ENCODE peak calls at places on chromosomes 1 and 21, in ten cellular contexts. One of them, this sample, is unnamed.

GRCh38 chr1:221180694-221181368 is 301.6 kb downstream of the HLX start:
- DNase-seq in effector CD8-positive, alpha-beta T cell: no peak
- DNase-seq in Calu3: no peak
- DNase-seq in hepatocyte: no peak
- DNase-seq in brain microvascular endothelial cell: no peak
- DNase-seq in progenitor cell of endocrine pancreas: no peak
- DNase-seq in naive thymus-derived CD4-positive, alpha-beta T cell: no peak
- DNase-seq in AG20443: no peak
- DNase-seq in head of caudate nucleus: no peak
- DNase-seq in T-helper 9 cell: no peak
- DNase-seq in this sample: no peak

GRCh38 chr1:193222079-193222615 is 35.7 kb upstream of the B3GALT2 start:
- DNase-seq in effector CD8-positive, alpha-beta T cell: no peak
- DNase-seq in Calu3: no peak
- DNase-seq in hepatocyte: no peak
- DNase-seq in brain microvascular endothelial cell: no peak
- DNase-seq in progenitor cell of endocrine pancreas: no peak
- DNase-seq in naive thymus-derived CD4-positive, alpha-beta T cell: no peak
- DNase-seq in AG20443: no peak
- DNase-seq in head of caudate nucleus: no peak
- DNase-seq in T-helper 9 cell: no peak
- DNase-seq in this sample: no peak

GRCh38 chr1:59691261-59691660 is 123.5 kb upstream of the HOOK1 start:
- DNase-seq in effector CD8-positive, alpha-beta T cell: no peak
- DNase-seq in Calu3: no peak
- DNase-seq in hepatocyte: no peak
- DNase-seq in brain microvascular endothelial cell: no peak
- DNase-seq in progenitor cell of endocrine pancreas: no peak
- DNase-seq in naive thymus-derived CD4-positive, alpha-beta T cell: no peak
- DNase-seq in AG20443: peak; percentile 21
- DNase-seq in head of caudate nucleus: no peak
- DNase-seq in T-helper 9 cell: no peak
- DNase-seq in this sample: peak; percentile 72

GRCh38 chr21:15164678-15165303 is 100.0 kb upstream of the NRIP1 start:
- DNase-seq in effector CD8-positive, alpha-beta T cell: no peak
- DNase-seq in Calu3: no peak
- DNase-seq in hepatocyte: peak; percentile 59
- DNase-seq in brain microvascular endothelial cell: no peak
- DNase-seq in progenitor cell of endocrine pancreas: no peak
- DNase-seq in naive thymus-derived CD4-positive, alpha-beta T cell: no peak
- DNase-seq in AG20443: no peak
- DNase-seq in head of caudate nucleus: no peak
- DNase-seq in T-helper 9 cell: no peak
- DNase-seq in this sample: no peak

GRCh38 chr1:91889717-91890459 is 3.9 kb upstream of the TGFBR3 start:
- DNase-seq in effector CD8-positive, alpha-beta T cell: no peak
- DNase-seq in Calu3: peak; percentile 59
- DNase-seq in hepatocyte: peak; percentile 31
- DNase-seq in brain microvascular endothelial cell: no peak
- DNase-seq in progenitor cell of endocrine pancreas: no peak
- DNase-seq in naive thymus-derived CD4-positive, alpha-beta T cell: no peak
- DNase-seq in AG20443: no peak
- DNase-seq in head of caudate nucleus: no peak
- DNase-seq in T-helper 9 cell: no peak
- DNase-seq in this sample: no peak

GRCh38 chr1:29964718-29965533 is 728.6 kb downstream of the PTPRU start:
- DNase-seq in effector CD8-positive, alpha-beta T cell: no peak
- DNase-seq in Calu3: no peak
- DNase-seq in hepatocyte: no peak
- DNase-seq in brain microvascular endothelial cell: no peak
- DNase-seq in progenitor cell of endocrine pancreas: no peak
- DNase-seq in naive thymus-derived CD4-positive, alpha-beta T cell: no peak
- DNase-seq in AG20443: no peak
- DNase-seq in head of caudate nucleus: no peak
- DNase-seq in T-helper 9 cell: no peak
- DNase-seq in this sample: no peak

GRCh38 chr1:71196685-71197084 is 115.8 kb upstream of the ZRANB2 start:
- DNase-seq in effector CD8-positive, alpha-beta T cell: no peak
- DNase-seq in Calu3: no peak
- DNase-seq in hepatocyte: peak; percentile 22
- DNase-seq in brain microvascular endothelial cell: peak; percentile 3
- DNase-seq in progenitor cell of endocrine pancreas: no peak
- DNase-seq in naive thymus-derived CD4-positive, alpha-beta T cell: no peak
- DNase-seq in AG20443: peak; percentile 24
- DNase-seq in head of caudate nucleus: no peak
- DNase-seq in T-helper 9 cell: no peak
- DNase-seq in this sample: no peak

GRCh38 chr21:27108228-27108627 is 141.3 kb upstream of the ADAMTS5 start:
- DNase-seq in effector CD8-positive, alpha-beta T cell: no peak
- DNase-seq in Calu3: no peak
- DNase-seq in hepatocyte: no peak
- DNase-seq in brain microvascular endothelial cell: peak; percentile 9
- DNase-seq in progenitor cell of endocrine pancreas: no peak
- DNase-seq in naive thymus-derived CD4-positive, alpha-beta T cell: no peak
- DNase-seq in AG20443: no peak
- DNase-seq in head of caudate nucleus: no peak
- DNase-seq in T-helper 9 cell: no peak
- DNase-seq in this sample: no peak

GRCh38 chr1:53625766-53626520 is 113.0 kb downstream of the GLIS1 start:
- DNase-seq in effector CD8-positive, alpha-beta T cell: no peak
- DNase-seq in Calu3: no peak
- DNase-seq in hepatocyte: no peak
- DNase-seq in brain microvascular endothelial cell: no peak
- DNase-seq in progenitor cell of endocrine pancreas: no peak
- DNase-seq in naive thymus-derived CD4-positive, alpha-beta T cell: no peak
- DNase-seq in AG20443: peak; percentile 66
- DNase-seq in head of caudate nucleus: no peak
- DNase-seq in T-helper 9 cell: no peak
- DNase-seq in this sample: peak; percentile 27

GRCh38 chr1:107172450-107172849 is 31.6 kb downstream of the NTNG1 start:
- DNase-seq in effector CD8-positive, alpha-beta T cell: no peak
- DNase-seq in Calu3: no peak
- DNase-seq in hepatocyte: no peak
- DNase-seq in brain microvascular endothelial cell: no peak
- DNase-seq in progenitor cell of endocrine pancreas: no peak
- DNase-seq in naive thymus-derived CD4-positive, alpha-beta T cell: no peak
- DNase-seq in AG20443: no peak
- DNase-seq in head of caudate nucleus: no peak
- DNase-seq in T-helper 9 cell: no peak
- DNase-seq in this sample: no peak

GRCh38 chr1:170063109-170063826 is 11.2 kb downstream of the KIFAP3 start:
- DNase-seq in effector CD8-positive, alpha-beta T cell: no peak
- DNase-seq in Calu3: peak; percentile 41
- DNase-seq in hepatocyte: no peak
- DNase-seq in brain microvascular endothelial cell: peak; percentile 29
- DNase-seq in progenitor cell of endocrine pancreas: no peak
- DNase-seq in naive thymus-derived CD4-positive, alpha-beta T cell: no peak
- DNase-seq in AG20443: no peak
- DNase-seq in head of caudate nucleus: no peak
- DNase-seq in T-helper 9 cell: no peak
- DNase-seq in this sample: no peak

GRCh38 chr1:108560430-108561144 is 687 bp downstream of the EEIG2 start:
- DNase-seq in effector CD8-positive, alpha-beta T cell: peak; percentile 5
- DNase-seq in Calu3: peak; percentile 37
- DNase-seq in hepatocyte: peak; percentile 61
- DNase-seq in brain microvascular endothelial cell: peak; percentile 59
- DNase-seq in progenitor cell of endocrine pancreas: no peak
- DNase-seq in naive thymus-derived CD4-positive, alpha-beta T cell: peak; percentile 29
- DNase-seq in AG20443: peak; percentile 66
- DNase-seq in head of caudate nucleus: peak; percentile 23
- DNase-seq in T-helper 9 cell: peak; percentile 41
- DNase-seq in this sample: peak; percentile 73

GRCh38 chr1:180116964-180117763 is 37.5 kb upstream of the QSOX1 start:
- DNase-seq in effector CD8-positive, alpha-beta T cell: no peak
- DNase-seq in Calu3: no peak
- DNase-seq in hepatocyte: peak; percentile 60
- DNase-seq in brain microvascular endothelial cell: peak; percentile 40
- DNase-seq in progenitor cell of endocrine pancreas: no peak
- DNase-seq in naive thymus-derived CD4-positive, alpha-beta T cell: no peak
- DNase-seq in AG20443: no peak
- DNase-seq in head of caudate nucleus: no peak
- DNase-seq in T-helper 9 cell: no peak
- DNase-seq in this sample: no peak

GRCh38 chr1:206719169-206719839 is 34.6 kb downstream of the MAPKAPK2 start:
- DNase-seq in effector CD8-positive, alpha-beta T cell: no peak
- DNase-seq in Calu3: no peak
- DNase-seq in hepatocyte: no peak
- DNase-seq in brain microvascular endothelial cell: no peak
- DNase-seq in progenitor cell of endocrine pancreas: no peak
- DNase-seq in naive thymus-derived CD4-positive, alpha-beta T cell: no peak
- DNase-seq in AG20443: no peak
- DNase-seq in head of caudate nucleus: no peak
- DNase-seq in T-helper 9 cell: no peak
- DNase-seq in this sample: no peak

GRCh38 chr1:1461721-1462317 is 9.7 kb upstream of the ATAD3B start:
- DNase-seq in effector CD8-positive, alpha-beta T cell: no peak
- DNase-seq in Calu3: no peak
- DNase-seq in hepatocyte: no peak
- DNase-seq in brain microvascular endothelial cell: no peak
- DNase-seq in progenitor cell of endocrine pancreas: no peak
- DNase-seq in naive thymus-derived CD4-positive, alpha-beta T cell: no peak
- DNase-seq in AG20443: no peak
- DNase-seq in head of caudate nucleus: no peak
- DNase-seq in T-helper 9 cell: no peak
- DNase-seq in this sample: no peak

GRCh38 chr1:43796111-43796581 is 88.8 kb downstream of the ST3GAL3 start:
- DNase-seq in effector CD8-positive, alpha-beta T cell: no peak
- DNase-seq in Calu3: no peak
- DNase-seq in hepatocyte: no peak
- DNase-seq in brain microvascular endothelial cell: peak; percentile 50
- DNase-seq in progenitor cell of endocrine pancreas: no peak
- DNase-seq in naive thymus-derived CD4-positive, alpha-beta T cell: no peak
- DNase-seq in AG20443: peak; percentile 71
- DNase-seq in head of caudate nucleus: no peak
- DNase-seq in T-helper 9 cell: no peak
- DNase-seq in this sample: no peak

GRCh38 chr1:19979494-19979977 is at the start of gene PLA2G2A:
- DNase-seq in effector CD8-positive, alpha-beta T cell: no peak
- DNase-seq in Calu3: no peak
- DNase-seq in hepatocyte: peak; percentile 74
- DNase-seq in brain microvascular endothelial cell: no peak
- DNase-seq in progenitor cell of endocrine pancreas: no peak
- DNase-seq in naive thymus-derived CD4-positive, alpha-beta T cell: no peak
- DNase-seq in AG20443: peak; percentile 25
- DNase-seq in head of caudate nucleus: no peak
- DNase-seq in T-helper 9 cell: no peak
- DNase-seq in this sample: peak; percentile 69

GRCh38 chr1:175322109-175322508 is 129.5 kb upstream of the KIAA0040 start:
- DNase-seq in effector CD8-positive, alpha-beta T cell: no peak
- DNase-seq in Calu3: no peak
- DNase-seq in hepatocyte: no peak
- DNase-seq in brain microvascular endothelial cell: no peak
- DNase-seq in progenitor cell of endocrine pancreas: no peak
- DNase-seq in naive thymus-derived CD4-positive, alpha-beta T cell: no peak
- DNase-seq in AG20443: no peak
- DNase-seq in head of caudate nucleus: no peak
- DNase-seq in T-helper 9 cell: no peak
- DNase-seq in this sample: no peak

GRCh38 chr1:178151831-178152230 is 57.9 kb downstream of the RASAL2 start:
- DNase-seq in effector CD8-positive, alpha-beta T cell: no peak
- DNase-seq in Calu3: no peak
- DNase-seq in hepatocyte: no peak
- DNase-seq in brain microvascular endothelial cell: no peak
- DNase-seq in progenitor cell of endocrine pancreas: no peak
- DNase-seq in naive thymus-derived CD4-positive, alpha-beta T cell: no peak
- DNase-seq in AG20443: no peak
- DNase-seq in head of caudate nucleus: no peak
- DNase-seq in T-helper 9 cell: no peak
- DNase-seq in this sample: no peak

GRCh38 chr21:37615962-37616361 is 249.4 kb downstream of the DYRK1A start:
- DNase-seq in effector CD8-positive, alpha-beta T cell: no peak
- DNase-seq in Calu3: no peak
- DNase-seq in hepatocyte: no peak
- DNase-seq in brain microvascular endothelial cell: no peak
- DNase-seq in progenitor cell of endocrine pancreas: no peak
- DNase-seq in naive thymus-derived CD4-positive, alpha-beta T cell: no peak
- DNase-seq in AG20443: no peak
- DNase-seq in head of caudate nucleus: no peak
- DNase-seq in T-helper 9 cell: no peak
- DNase-seq in this sample: no peak

GRCh38 chr21:34642211-34643075 is 26.4 kb upstream of the CLIC6 start:
- DNase-seq in effector CD8-positive, alpha-beta T cell: no peak
- DNase-seq in Calu3: no peak
- DNase-seq in hepatocyte: no peak
- DNase-seq in brain microvascular endothelial cell: peak; percentile 77
- DNase-seq in progenitor cell of endocrine pancreas: no peak
- DNase-seq in naive thymus-derived CD4-positive, alpha-beta T cell: no peak
- DNase-seq in AG20443: peak; percentile 60
- DNase-seq in head of caudate nucleus: no peak
- DNase-seq in T-helper 9 cell: no peak
- DNase-seq in this sample: no peak

GRCh38 chr1:235588916-235589515 is 60.6 kb downstream of the GNG4 start:
- DNase-seq in effector CD8-positive, alpha-beta T cell: no peak
- DNase-seq in Calu3: no peak
- DNase-seq in hepatocyte: peak; percentile 40
- DNase-seq in brain microvascular endothelial cell: peak; percentile 55
- DNase-seq in progenitor cell of endocrine pancreas: no peak
- DNase-seq in naive thymus-derived CD4-positive, alpha-beta T cell: no peak
- DNase-seq in AG20443: peak; percentile 27
- DNase-seq in head of caudate nucleus: no peak
- DNase-seq in T-helper 9 cell: no peak
- DNase-seq in this sample: no peak

GRCh38 chr1:231039161-231040018 is 664 bp downstream of the FAM89A start:
- DNase-seq in effector CD8-positive, alpha-beta T cell: no peak
- DNase-seq in Calu3: peak; percentile 42
- DNase-seq in hepatocyte: peak; percentile 73
- DNase-seq in brain microvascular endothelial cell: no peak
- DNase-seq in progenitor cell of endocrine pancreas: peak; percentile 25
- DNase-seq in naive thymus-derived CD4-positive, alpha-beta T cell: peak; percentile 23
- DNase-seq in AG20443: peak; percentile 79
- DNase-seq in head of caudate nucleus: no peak
- DNase-seq in T-helper 9 cell: peak; percentile 9
- DNase-seq in this sample: peak; percentile 67

GRCh38 chr1:45353685-45354084 is 13.4 kb upstream of the MUTYH start:
- DNase-seq in effector CD8-positive, alpha-beta T cell: no peak
- DNase-seq in Calu3: no peak
- DNase-seq in hepatocyte: no peak
- DNase-seq in brain microvascular endothelial cell: no peak
- DNase-seq in progenitor cell of endocrine pancreas: no peak
- DNase-seq in naive thymus-derived CD4-positive, alpha-beta T cell: no peak
- DNase-seq in AG20443: no peak
- DNase-seq in head of caudate nucleus: no peak
- DNase-seq in T-helper 9 cell: no peak
- DNase-seq in this sample: no peak

GRCh38 chr1:6743189-6744101 is 41.8 kb upstream of the CAMTA1 start:
- DNase-seq in effector CD8-positive, alpha-beta T cell: no peak
- DNase-seq in Calu3: peak; percentile 40
- DNase-seq in hepatocyte: no peak
- DNase-seq in brain microvascular endothelial cell: peak; percentile 54
- DNase-seq in progenitor cell of endocrine pancreas: no peak
- DNase-seq in naive thymus-derived CD4-positive, alpha-beta T cell: peak; percentile 30
- DNase-seq in AG20443: peak; percentile 92
- DNase-seq in head of caudate nucleus: no peak
- DNase-seq in T-helper 9 cell: no peak
- DNase-seq in this sample: peak; percentile 63

GRCh38 chr1:187281085-187281484 is 452.3 kb downstream of the PLA2G4A start:
- DNase-seq in effector CD8-positive, alpha-beta T cell: no peak
- DNase-seq in Calu3: no peak
- DNase-seq in hepatocyte: no peak
- DNase-seq in brain microvascular endothelial cell: no peak
- DNase-seq in progenitor cell of endocrine pancreas: no peak
- DNase-seq in naive thymus-derived CD4-positive, alpha-beta T cell: no peak
- DNase-seq in AG20443: no peak
- DNase-seq in head of caudate nucleus: no peak
- DNase-seq in T-helper 9 cell: no peak
- DNase-seq in this sample: no peak

GRCh38 chr1:226790545-226791181 is 51.6 kb upstream of the ITPKB start:
- DNase-seq in effector CD8-positive, alpha-beta T cell: no peak
- DNase-seq in Calu3: no peak
- DNase-seq in hepatocyte: no peak
- DNase-seq in brain microvascular endothelial cell: no peak
- DNase-seq in progenitor cell of endocrine pancreas: no peak
- DNase-seq in naive thymus-derived CD4-positive, alpha-beta T cell: no peak
- DNase-seq in AG20443: no peak
- DNase-seq in head of caudate nucleus: no peak
- DNase-seq in T-helper 9 cell: no peak
- DNase-seq in this sample: no peak

GRCh38 chr1:183228650-183229220 is 42.7 kb downstream of the LAMC2 start:
- DNase-seq in effector CD8-positive, alpha-beta T cell: no peak
- DNase-seq in Calu3: no peak
- DNase-seq in hepatocyte: peak; percentile 51
- DNase-seq in brain microvascular endothelial cell: no peak
- DNase-seq in progenitor cell of endocrine pancreas: no peak
- DNase-seq in naive thymus-derived CD4-positive, alpha-beta T cell: no peak
- DNase-seq in AG20443: no peak
- DNase-seq in head of caudate nucleus: no peak
- DNase-seq in T-helper 9 cell: no peak
- DNase-seq in this sample: no peak

This sample was measured in sciatic nerve.